ENCODE peak calls at places on chromosomes 6 and 20, in ten cellular contexts. One of them, this sample, is unnamed.
A peak's percentile ranks its signal among the peaks of the same experiment; 100 is the strongest.

GRCh38 chr6:35804996-35805736 is at the start of gene LHFPL5:
- DNase-seq in HFF-Myc: no peak
- DNase-seq in activated naive CD4-positive, alpha-beta T cell treated with anti-CD3 and anti-CD28 coated beads for 36 hours: peak; percentile 48
- DNase-seq in AG09319: no peak
- DNase-seq in NCI-H69: peak; percentile 84
- DNase-seq in NCI-H1694: peak; percentile 17
- DNase-seq in activated T-cell treated with anti-CD3 and anti-CD28 coated beads for 1 hour: peak; percentile 24
- DNase-seq in choroid plexus epithelial cell: peak; percentile 26
- DNase-seq in esophagus squamous epithelium: no peak
- DNase-seq in suprapubic skin: no peak
- DNase-seq in this sample: peak; percentile 15

GRCh38 chr6:16358531-16359138 is 120.2 kb downstream of the GMPR start:
- DNase-seq in HFF-Myc: no peak
- DNase-seq in activated naive CD4-positive, alpha-beta T cell treated with anti-CD3 and anti-CD28 coated beads for 36 hours: no peak
- DNase-seq in NCI-H69: no peak
- DNase-seq in esophagus squamous epithelium: no peak
- DNase-seq in NCI-H1694: no peak
- DNase-seq in choroid plexus epithelial cell: no peak
- DNase-seq in suprapubic skin: peak; percentile 71
- DNase-seq in activated T-cell treated with anti-CD3 and anti-CD28 coated beads for 1 hour: no peak
- DNase-seq in AG09319: no peak
- DNase-seq in this sample: no peak

GRCh38 chr20:50930139-50931047 is 844 bp downstream of the ADNP start:
- DNase-seq in suprapubic skin: no peak
- DNase-seq in esophagus squamous epithelium: no peak
- DNase-seq in NCI-H1694: no peak
- DNase-seq in activated naive CD4-positive, alpha-beta T cell treated with anti-CD3 and anti-CD28 coated beads for 36 hours: peak; percentile 25
- DNase-seq in NCI-H69: peak; percentile 40
- DNase-seq in activated T-cell treated with anti-CD3 and anti-CD28 coated beads for 1 hour: peak; percentile 17
- DNase-seq in AG09319: no peak
- DNase-seq in HFF-Myc: no peak
- DNase-seq in choroid plexus epithelial cell: no peak
- DNase-seq in this sample: peak; percentile 9

GRCh38 chr6:166907373-166907841 is 48.9 kb downstream of the RNASET2 start:
- DNase-seq in suprapubic skin: no peak
- DNase-seq in NCI-H69: no peak
- DNase-seq in choroid plexus epithelial cell: no peak
- DNase-seq in esophagus squamous epithelium: no peak
- DNase-seq in AG09319: no peak
- DNase-seq in HFF-Myc: no peak
- DNase-seq in activated T-cell treated with anti-CD3 and anti-CD28 coated beads for 1 hour: no peak
- DNase-seq in activated naive CD4-positive, alpha-beta T cell treated with anti-CD3 and anti-CD28 coated beads for 36 hours: no peak
- DNase-seq in NCI-H1694: no peak
- DNase-seq in this sample: no peak

GRCh38 chr20:63702751-63703470 is 4.9 kb downstream of the ARFRP1 start:
- DNase-seq in activated naive CD4-positive, alpha-beta T cell treated with anti-CD3 and anti-CD28 coated beads for 36 hours: no peak
- DNase-seq in NCI-H1694: no peak
- DNase-seq in HFF-Myc: no peak
- DNase-seq in activated T-cell treated with anti-CD3 and anti-CD28 coated beads for 1 hour: no peak
- DNase-seq in esophagus squamous epithelium: no peak
- DNase-seq in NCI-H69: no peak
- DNase-seq in AG09319: no peak
- DNase-seq in suprapubic skin: peak; percentile 71
- DNase-seq in choroid plexus epithelial cell: no peak
- DNase-seq in this sample: no peak

GRCh38 chr20:3763691-3764601 is 3.6 kb downstream of the ADISSP start:
- DNase-seq in suprapubic skin: no peak
- DNase-seq in HFF-Myc: no peak
- DNase-seq in NCI-H1694: no peak
- DNase-seq in esophagus squamous epithelium: no peak
- DNase-seq in choroid plexus epithelial cell: no peak
- DNase-seq in activated naive CD4-positive, alpha-beta T cell treated with anti-CD3 and anti-CD28 coated beads for 36 hours: no peak
- DNase-seq in NCI-H69: no peak
- DNase-seq in activated T-cell treated with anti-CD3 and anti-CD28 coated beads for 1 hour: no peak
- DNase-seq in AG09319: no peak
- DNase-seq in this sample: no peak

GRCh38 chr20:17730069-17730468 is 30.3 kb downstream of the BANF2 start:
- DNase-seq in activated naive CD4-positive, alpha-beta T cell treated with anti-CD3 and anti-CD28 coated beads for 36 hours: no peak
- DNase-seq in activated T-cell treated with anti-CD3 and anti-CD28 coated beads for 1 hour: no peak
- DNase-seq in HFF-Myc: no peak
- DNase-seq in choroid plexus epithelial cell: no peak
- DNase-seq in NCI-H69: no peak
- DNase-seq in suprapubic skin: no peak
- DNase-seq in NCI-H1694: no peak
- DNase-seq in AG09319: no peak
- DNase-seq in esophagus squamous epithelium: no peak
- DNase-seq in this sample: no peak

GRCh38 chr6:30515106-30515505 is 25.8 kb downstream of the HLA-E start:
- DNase-seq in NCI-H1694: no peak
- DNase-seq in activated T-cell treated with anti-CD3 and anti-CD28 coated beads for 1 hour: no peak
- DNase-seq in choroid plexus epithelial cell: no peak
- DNase-seq in NCI-H69: no peak
- DNase-seq in HFF-Myc: no peak
- DNase-seq in suprapubic skin: no peak
- DNase-seq in activated naive CD4-positive, alpha-beta T cell treated with anti-CD3 and anti-CD28 coated beads for 36 hours: no peak
- DNase-seq in esophagus squamous epithelium: no peak
- DNase-seq in AG09319: no peak
- DNase-seq in this sample: no peak

GRCh38 chr20:34824026-34824860 is 1.2 kb downstream of the NCOA6 start:
- DNase-seq in AG09319: no peak
- DNase-seq in suprapubic skin: peak; percentile 83
- DNase-seq in activated T-cell treated with anti-CD3 and anti-CD28 coated beads for 1 hour: peak; percentile 61
- DNase-seq in activated naive CD4-positive, alpha-beta T cell treated with anti-CD3 and anti-CD28 coated beads for 36 hours: peak; percentile 91
- DNase-seq in choroid plexus epithelial cell: peak; percentile 53
- DNase-seq in NCI-H1694: peak; percentile 13
- DNase-seq in HFF-Myc: no peak
- DNase-seq in esophagus squamous epithelium: no peak
- DNase-seq in NCI-H69: peak; percentile 78
- DNase-seq in this sample: peak; percentile 59

GRCh38 chr6:24890471-24890870 is 45.3 kb downstream of the RIPOR2 start:
- DNase-seq in esophagus squamous epithelium: no peak
- DNase-seq in HFF-Myc: no peak
- DNase-seq in NCI-H69: no peak
- DNase-seq in activated naive CD4-positive, alpha-beta T cell treated with anti-CD3 and anti-CD28 coated beads for 36 hours: no peak
- DNase-seq in suprapubic skin: no peak
- DNase-seq in choroid plexus epithelial cell: no peak
- DNase-seq in NCI-H1694: no peak
- DNase-seq in AG09319: no peak
- DNase-seq in activated T-cell treated with anti-CD3 and anti-CD28 coated beads for 1 hour: no peak
- DNase-seq in this sample: no peak

GRCh38 chr6:90413396-90413795 is 116.8 kb upstream of the BACH2 start:
- DNase-seq in activated T-cell treated with anti-CD3 and anti-CD28 coated beads for 1 hour: no peak
- DNase-seq in suprapubic skin: no peak
- DNase-seq in NCI-H69: no peak
- DNase-seq in HFF-Myc: no peak
- DNase-seq in NCI-H1694: no peak
- DNase-seq in activated naive CD4-positive, alpha-beta T cell treated with anti-CD3 and anti-CD28 coated beads for 36 hours: no peak
- DNase-seq in AG09319: no peak
- DNase-seq in esophagus squamous epithelium: no peak
- DNase-seq in choroid plexus epithelial cell: no peak
- DNase-seq in this sample: no peak

GRCh38 chr6:26474439-26474881 is 16.7 kb downstream of the BTN2A1 start:
- DNase-seq in activated naive CD4-positive, alpha-beta T cell treated with anti-CD3 and anti-CD28 coated beads for 36 hours: no peak
- DNase-seq in NCI-H69: peak; percentile 55
- DNase-seq in HFF-Myc: no peak
- DNase-seq in choroid plexus epithelial cell: no peak
- DNase-seq in esophagus squamous epithelium: no peak
- DNase-seq in suprapubic skin: no peak
- DNase-seq in NCI-H1694: no peak
- DNase-seq in AG09319: no peak
- DNase-seq in activated T-cell treated with anti-CD3 and anti-CD28 coated beads for 1 hour: no peak
- DNase-seq in this sample: no peak

GRCh38 chr20:61979701-61980635 is 85.7 kb downstream of the TAF4 start:
- DNase-seq in NCI-H1694: no peak
- DNase-seq in esophagus squamous epithelium: no peak
- DNase-seq in choroid plexus epithelial cell: no peak
- DNase-seq in HFF-Myc: no peak
- DNase-seq in suprapubic skin: no peak
- DNase-seq in NCI-H69: no peak
- DNase-seq in AG09319: no peak
- DNase-seq in activated naive CD4-positive, alpha-beta T cell treated with anti-CD3 and anti-CD28 coated beads for 36 hours: no peak
- DNase-seq in activated T-cell treated with anti-CD3 and anti-CD28 coated beads for 1 hour: no peak
- DNase-seq in this sample: no peak

GRCh38 chr20:24027229-24027628 is 38.6 kb upstream of the GGTLC1 start:
- DNase-seq in HFF-Myc: no peak
- DNase-seq in choroid plexus epithelial cell: peak; percentile 70
- DNase-seq in NCI-H1694: no peak
- DNase-seq in suprapubic skin: no peak
- DNase-seq in NCI-H69: peak; percentile 5
- DNase-seq in activated T-cell treated with anti-CD3 and anti-CD28 coated beads for 1 hour: peak; percentile 48
- DNase-seq in activated naive CD4-positive, alpha-beta T cell treated with anti-CD3 and anti-CD28 coated beads for 36 hours: peak; percentile 90
- DNase-seq in esophagus squamous epithelium: no peak
- DNase-seq in AG09319: no peak
- DNase-seq in this sample: peak; percentile 47

GRCh38 chr20:21105429-21106170 is 558 bp downstream of the LINC00237 start:
- DNase-seq in suprapubic skin: no peak
- DNase-seq in NCI-H69: peak; percentile 39
- DNase-seq in esophagus squamous epithelium: no peak
- DNase-seq in NCI-H1694: no peak
- DNase-seq in AG09319: no peak
- DNase-seq in activated T-cell treated with anti-CD3 and anti-CD28 coated beads for 1 hour: no peak
- DNase-seq in HFF-Myc: no peak
- DNase-seq in activated naive CD4-positive, alpha-beta T cell treated with anti-CD3 and anti-CD28 coated beads for 36 hours: peak; percentile 22
- DNase-seq in choroid plexus epithelial cell: no peak
- DNase-seq in this sample: no peak

GRCh38 chr6:144314003-144314485 is 28.9 kb downstream of the UTRN start:
- DNase-seq in choroid plexus epithelial cell: peak; percentile 92
- DNase-seq in activated T-cell treated with anti-CD3 and anti-CD28 coated beads for 1 hour: no peak
- DNase-seq in AG09319: peak; percentile 29
- DNase-seq in HFF-Myc: no peak
- DNase-seq in NCI-H1694: no peak
- DNase-seq in esophagus squamous epithelium: no peak
- DNase-seq in NCI-H69: no peak
- DNase-seq in activated naive CD4-positive, alpha-beta T cell treated with anti-CD3 and anti-CD28 coated beads for 36 hours: no peak
- DNase-seq in suprapubic skin: peak; percentile 82
- DNase-seq in this sample: no peak

GRCh38 chr6:35401514-35401913 is 50.6 kb upstream of the FANCE start:
- DNase-seq in activated naive CD4-positive, alpha-beta T cell treated with anti-CD3 and anti-CD28 coated beads for 36 hours: no peak
- DNase-seq in NCI-H69: no peak
- DNase-seq in choroid plexus epithelial cell: no peak
- DNase-seq in NCI-H1694: no peak
- DNase-seq in suprapubic skin: no peak
- DNase-seq in activated T-cell treated with anti-CD3 and anti-CD28 coated beads for 1 hour: no peak
- DNase-seq in HFF-Myc: no peak
- DNase-seq in AG09319: no peak
- DNase-seq in esophagus squamous epithelium: no peak
- DNase-seq in this sample: no peak

GRCh38 chr6:154510144-154510905 is at the start of gene CNKSR3:
- DNase-seq in NCI-H69: peak; percentile 88
- DNase-seq in activated T-cell treated with anti-CD3 and anti-CD28 coated beads for 1 hour: no peak
- DNase-seq in activated naive CD4-positive, alpha-beta T cell treated with anti-CD3 and anti-CD28 coated beads for 36 hours: peak; percentile 50
- DNase-seq in esophagus squamous epithelium: no peak
- DNase-seq in choroid plexus epithelial cell: peak; percentile 96
- DNase-seq in AG09319: peak; percentile 90
- DNase-seq in NCI-H1694: peak; percentile 39
- DNase-seq in HFF-Myc: peak; percentile 66
- DNase-seq in suprapubic skin: peak; percentile 89
- DNase-seq in this sample: no peak

GRCh38 chr6:110628330-110628729 is 151.9 kb upstream of the SLC22A16 start:
- DNase-seq in activated T-cell treated with anti-CD3 and anti-CD28 coated beads for 1 hour: no peak
- DNase-seq in NCI-H69: no peak
- DNase-seq in NCI-H1694: no peak
- DNase-seq in activated naive CD4-positive, alpha-beta T cell treated with anti-CD3 and anti-CD28 coated beads for 36 hours: no peak
- DNase-seq in esophagus squamous epithelium: no peak
- DNase-seq in choroid plexus epithelial cell: peak; percentile 75
- DNase-seq in AG09319: no peak
- DNase-seq in suprapubic skin: no peak
- DNase-seq in HFF-Myc: peak; percentile 9
- DNase-seq in this sample: no peak

GRCh38 chr6:132466952-132467351 is 46.0 kb downstream of the STX7 start:
- DNase-seq in NCI-H1694: no peak
- DNase-seq in activated T-cell treated with anti-CD3 and anti-CD28 coated beads for 1 hour: no peak
- DNase-seq in HFF-Myc: no peak
- DNase-seq in activated naive CD4-positive, alpha-beta T cell treated with anti-CD3 and anti-CD28 coated beads for 36 hours: no peak
- DNase-seq in esophagus squamous epithelium: no peak
- DNase-seq in suprapubic skin: no peak
- DNase-seq in choroid plexus epithelial cell: peak; percentile 86
- DNase-seq in NCI-H69: no peak
- DNase-seq in AG09319: no peak
- DNase-seq in this sample: no peak

GRCh38 chr6:148342146-148343027 is at the start of gene SASH1:
- DNase-seq in AG09319: no peak
- DNase-seq in choroid plexus epithelial cell: peak; percentile 88
- DNase-seq in activated T-cell treated with anti-CD3 and anti-CD28 coated beads for 1 hour: no peak
- DNase-seq in esophagus squamous epithelium: no peak
- DNase-seq in NCI-H69: peak; percentile 90
- DNase-seq in activated naive CD4-positive, alpha-beta T cell treated with anti-CD3 and anti-CD28 coated beads for 36 hours: peak; percentile 16
- DNase-seq in NCI-H1694: no peak
- DNase-seq in suprapubic skin: peak; percentile 87
- DNase-seq in HFF-Myc: no peak
- DNase-seq in this sample: peak; percentile 1

GRCh38 chr6:77177470-77177869 is 285.8 kb downstream of the HTR1B start:
- DNase-seq in HFF-Myc: no peak
- DNase-seq in NCI-H69: no peak
- DNase-seq in AG09319: no peak
- DNase-seq in choroid plexus epithelial cell: no peak
- DNase-seq in activated naive CD4-positive, alpha-beta T cell treated with anti-CD3 and anti-CD28 coated beads for 36 hours: no peak
- DNase-seq in suprapubic skin: no peak
- DNase-seq in NCI-H1694: no peak
- DNase-seq in esophagus squamous epithelium: no peak
- DNase-seq in activated T-cell treated with anti-CD3 and anti-CD28 coated beads for 1 hour: no peak
- DNase-seq in this sample: no peak

GRCh38 chr6:117498159-117498558 is 15.7 kb downstream of the DCBLD1 start:
- DNase-seq in NCI-H1694: no peak
- DNase-seq in suprapubic skin: no peak
- DNase-seq in activated naive CD4-positive, alpha-beta T cell treated with anti-CD3 and anti-CD28 coated beads for 36 hours: no peak
- DNase-seq in AG09319: no peak
- DNase-seq in esophagus squamous epithelium: no peak
- DNase-seq in choroid plexus epithelial cell: peak; percentile 73
- DNase-seq in activated T-cell treated with anti-CD3 and anti-CD28 coated beads for 1 hour: no peak
- DNase-seq in NCI-H69: no peak
- DNase-seq in HFF-Myc: peak; percentile 70
- DNase-seq in this sample: no peak

GRCh38 chr20:48772183-48772976 is 55.4 kb downstream of the PREX1 start:
- DNase-seq in NCI-H69: no peak
- DNase-seq in activated naive CD4-positive, alpha-beta T cell treated with anti-CD3 and anti-CD28 coated beads for 36 hours: no peak
- DNase-seq in HFF-Myc: no peak
- DNase-seq in suprapubic skin: no peak
- DNase-seq in AG09319: no peak
- DNase-seq in activated T-cell treated with anti-CD3 and anti-CD28 coated beads for 1 hour: no peak
- DNase-seq in NCI-H1694: no peak
- DNase-seq in choroid plexus epithelial cell: no peak
- DNase-seq in esophagus squamous epithelium: no peak
- DNase-seq in this sample: no peak

GRCh38 chr6:25959890-25960531 is 2.6 kb upstream of the TRIM38 start:
- DNase-seq in activated T-cell treated with anti-CD3 and anti-CD28 coated beads for 1 hour: no peak
- DNase-seq in AG09319: no peak
- DNase-seq in activated naive CD4-positive, alpha-beta T cell treated with anti-CD3 and anti-CD28 coated beads for 36 hours: no peak
- DNase-seq in NCI-H69: no peak
- DNase-seq in NCI-H1694: no peak
- DNase-seq in HFF-Myc: no peak
- DNase-seq in choroid plexus epithelial cell: peak; percentile 53
- DNase-seq in esophagus squamous epithelium: no peak
- DNase-seq in suprapubic skin: no peak
- DNase-seq in this sample: no peak

GRCh38 chr20:63956664-63957003 is 418 bp upstream of the UCKL1 start:
- DNase-seq in suprapubic skin: no peak
- DNase-seq in HFF-Myc: no peak
- DNase-seq in activated T-cell treated with anti-CD3 and anti-CD28 coated beads for 1 hour: no peak
- DNase-seq in esophagus squamous epithelium: no peak
- DNase-seq in activated naive CD4-positive, alpha-beta T cell treated with anti-CD3 and anti-CD28 coated beads for 36 hours: no peak
- DNase-seq in NCI-H69: no peak
- DNase-seq in choroid plexus epithelial cell: no peak
- DNase-seq in AG09319: no peak
- DNase-seq in NCI-H1694: no peak
- DNase-seq in this sample: no peak

GRCh38 chr6:135114355-135115145 is 59.9 kb upstream of the HBS1L start:
- DNase-seq in suprapubic skin: no peak
- DNase-seq in HFF-Myc: no peak
- DNase-seq in AG09319: no peak
- DNase-seq in activated T-cell treated with anti-CD3 and anti-CD28 coated beads for 1 hour: no peak
- DNase-seq in activated naive CD4-positive, alpha-beta T cell treated with anti-CD3 and anti-CD28 coated beads for 36 hours: peak; percentile 75
- DNase-seq in choroid plexus epithelial cell: no peak
- DNase-seq in esophagus squamous epithelium: no peak
- DNase-seq in NCI-H69: no peak
- DNase-seq in NCI-H1694: no peak
- DNase-seq in this sample: peak; percentile 35

GRCh38 chr6:169058634-169059033 is 195.0 kb downstream of the THBS2 start:
- DNase-seq in choroid plexus epithelial cell: no peak
- DNase-seq in AG09319: no peak
- DNase-seq in suprapubic skin: no peak
- DNase-seq in activated naive CD4-positive, alpha-beta T cell treated with anti-CD3 and anti-CD28 coated beads for 36 hours: no peak
- DNase-seq in esophagus squamous epithelium: no peak
- DNase-seq in NCI-H1694: no peak
- DNase-seq in NCI-H69: no peak
- DNase-seq in HFF-Myc: no peak
- DNase-seq in activated T-cell treated with anti-CD3 and anti-CD28 coated beads for 1 hour: no peak
- DNase-seq in this sample: no peak

This sample was measured in activated T-helper 9 cell treated with anti-CD3 and anti-CD28 coated beads, Interleukin-2, amount 50 U/mL, for 16 hours.